ENCODE peak calls at places on chromosomes 12 and 14, in six cellular contexts. A, Q, C, P, G and X are unnamed samples.

GRCh38 chr14:22319526-22320352 is 269.3 kb downstream of the DAD1 start:
- DNase-seq in A (peak), Q (peak), C (peak), P (peak), G (peak), X (peak)

GRCh38 chr14:89576960-89577359 is 159.9 kb upstream of the FOXN3 start:
- DNase-seq in A (no peak), Q (no peak), C (no peak), P (no peak), G (no peak), X (no peak)

GRCh38 chr14:105168496-105168978 is at the start of gene JAG2:
- DNase-seq in A (no peak), Q (peak), C (no peak), P (peak), G (peak), X (peak)

GRCh38 chr14:45907782-45908181 is 654.8 kb upstream of the MIS18BP1 start:
- DNase-seq in A (no peak), Q (no peak), C (no peak), P (no peak), G (no peak), X (no peak)

GRCh38 chr14:105881021-105881930 is 354.9 kb downstream of the TMEM121 start:
- DNase-seq in A (no peak), Q (no peak), C (no peak), P (no peak), G (no peak), X (no peak)

GRCh38 chr12:64457036-64457435 is 5.1 kb downstream of the TBK1 start:
- DNase-seq in A (no peak), Q (no peak), C (no peak), P (no peak), G (peak), X (no peak)

GRCh38 chr14:104758981-104759975 is 6.3 kb downstream of the SIVA1 start:
- DNase-seq in A (no peak), Q (no peak), C (no peak), P (no peak), G (no peak), X (no peak)

GRCh38 chr12:754871-755562 is 2.6 kb downstream of the WNK1 start:
- DNase-seq in A (peak), Q (peak), C (peak), P (peak), G (peak), X (peak)

GRCh38 chr12:56867216-56867615 is 67.0 kb downstream of the SDR9C7 start:
- DNase-seq in A (no peak), Q (no peak), C (no peak), P (peak), G (no peak), X (no peak)

GRCh38 chr14:51996148-51996746 is 6.9 kb downstream of the RTRAF start:
- DNase-seq in A (no peak), Q (no peak), C (peak), P (peak), G (peak), X (peak)

GRCh38 chr12:26058308-26058707 is 66.5 kb downstream of the BHLHE41 start:
- DNase-seq in A (no peak), Q (no peak), C (no peak), P (peak), G (peak), X (peak)

DNA sequence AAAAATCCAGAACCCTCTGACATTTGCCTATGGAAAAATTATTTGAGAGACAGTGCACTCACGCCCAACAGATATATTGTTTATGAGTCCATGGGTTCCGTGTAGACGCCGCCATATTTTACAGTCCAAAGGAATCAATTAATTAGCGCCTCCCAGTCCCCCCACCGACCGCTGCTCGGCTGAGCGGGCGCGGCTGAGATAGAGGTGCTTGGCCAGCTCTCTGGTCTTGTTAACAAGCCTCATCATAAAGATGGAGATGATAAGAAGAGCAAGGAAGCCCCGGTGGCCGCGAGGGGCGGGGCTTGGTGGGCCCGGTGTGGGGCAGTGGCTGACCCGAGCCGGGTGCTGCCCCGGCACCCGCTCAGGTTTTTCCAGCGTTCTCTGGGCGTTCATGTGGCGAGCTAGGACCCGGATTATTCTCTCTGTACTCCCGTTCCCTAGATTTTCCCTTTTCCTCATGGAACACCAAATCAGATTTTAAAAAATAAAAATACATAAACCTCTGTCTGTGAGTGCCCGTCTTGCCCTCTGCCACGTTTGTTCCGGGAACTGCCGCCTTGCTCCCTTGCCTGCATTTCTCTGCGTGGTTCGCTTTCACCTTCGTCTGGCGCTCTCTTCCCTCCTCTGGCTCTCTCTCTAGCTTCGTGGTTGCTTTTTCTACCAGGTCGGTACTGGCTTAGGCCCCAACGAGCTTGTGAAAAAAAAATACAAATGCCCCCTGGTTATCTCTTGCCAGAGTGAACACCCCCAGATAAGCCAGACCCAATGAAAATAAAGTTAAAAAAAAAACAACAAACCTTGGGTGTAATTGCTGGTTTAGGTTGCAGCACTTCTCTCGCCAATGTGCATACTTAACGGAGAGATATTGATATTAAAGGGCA is 9.0 kb downstream of the HOXC12 start:
- DNase-seq in A (no peak), Q (no peak), C (no peak), P (no peak), G (no peak), X (no peak)
- TF ChIP-seq EZH2 in A (no peak), Q (no peak), C (peak), P (no peak), G (no peak), X (no peak)

GRCh38 chr14:68283378-68284123 is 464.0 kb downstream of the RAD51B start:
- DNase-seq in A (no peak), Q (no peak), C (no peak), P (no peak), G (no peak), X (no peak)

GRCh38 chr14:68279777-68280233 is 460.2 kb downstream of the RAD51B start:
- DNase-seq in A (no peak), Q (no peak), C (no peak), P (no peak), G (no peak), X (no peak)

GRCh38 chr14:68282479-68283377 is 463.1 kb downstream of the RAD51B start:
- DNase-seq in A (no peak), Q (no peak), C (no peak), P (no peak), G (no peak), X (no peak)

GRCh38 chr14:68279437-68279720 is 459.8 kb downstream of the RAD51B start:
- DNase-seq in A (no peak), Q (no peak), C (no peak), P (no peak), G (no peak), X (no peak)

DNA sequence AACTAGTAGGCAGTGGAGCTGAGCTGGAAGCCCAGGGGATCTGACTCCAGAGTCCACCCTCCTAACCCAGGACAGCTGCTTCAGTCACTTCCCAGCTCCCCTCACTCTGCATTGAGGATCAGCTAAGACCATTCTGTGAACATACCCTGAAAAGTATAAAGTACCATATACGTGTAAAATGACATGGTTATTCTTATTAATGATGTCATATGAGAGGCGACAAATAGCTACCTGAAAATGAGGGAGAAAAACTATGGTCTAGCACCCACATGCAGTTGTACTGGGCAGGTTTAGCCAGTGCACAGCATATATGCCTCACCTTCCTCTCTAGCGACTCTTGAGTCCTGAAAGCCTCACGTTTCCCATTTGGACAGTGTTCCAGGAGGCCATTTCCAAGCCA is 461.9 kb downstream of the RAD51B start:
- DNase-seq in A (no peak), Q (no peak), C (no peak), P (no peak), G (no peak), X (no peak)
- H3K27ac ChIP-seq in A (no peak), Q (no peak), C (no peak), P (no peak), G (no peak), X (no peak)

GRCh38 chr12:109613611-109614455 is 40.2 kb downstream of the MVK start:
- DNase-seq in A (no peak), Q (no peak), C (no peak), P (no peak), G (no peak), X (no peak)
- TF ChIP-seq EZH2 in A (no peak), Q (no peak), C (no peak), P (no peak), G (no peak), X (peak)

DNA sequence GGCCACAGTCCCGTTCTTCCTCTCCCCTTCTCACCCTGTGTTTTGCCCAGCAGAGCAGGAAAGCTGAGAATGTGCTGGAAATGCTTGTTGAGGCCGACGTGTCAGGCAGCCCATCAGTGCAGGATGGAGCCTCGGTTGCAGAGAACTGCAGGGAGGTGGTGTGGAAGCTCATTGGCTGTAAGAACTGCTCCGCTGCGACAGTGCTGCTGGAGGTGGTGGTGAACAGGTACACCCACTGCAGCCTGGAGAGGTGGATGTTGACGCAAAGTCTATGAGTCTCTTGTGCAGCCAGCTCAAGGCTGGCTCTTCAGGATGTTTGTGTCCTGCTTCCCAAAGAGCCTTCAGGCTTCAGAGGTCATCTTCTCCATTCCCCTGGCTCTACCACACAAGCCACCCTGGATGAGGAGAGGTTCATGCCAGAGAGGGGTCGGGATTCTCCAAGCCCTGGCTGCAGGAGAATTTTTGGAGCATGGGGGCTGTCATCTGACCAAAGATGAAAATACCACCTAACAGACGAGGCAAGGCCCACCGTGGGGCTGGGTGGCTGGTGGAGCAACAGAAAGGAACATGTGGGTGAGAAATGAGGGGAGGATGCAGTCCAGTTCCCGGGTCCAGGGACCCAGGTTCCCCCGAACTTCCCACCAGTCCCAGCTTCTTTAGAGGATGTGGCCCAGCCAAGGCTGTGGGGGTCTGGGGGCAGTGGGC is 174.1 kb upstream of the PRMT8 start:
- DNase-seq in A (no peak), Q (no peak), C (no peak), P (no peak), G (no peak), X (no peak)
- H3K27ac ChIP-seq in A (no peak), Q (no peak), C (no peak), P (no peak), G (no peak), X (no peak)

GRCh38 chr12:54195736-54196347 is 7.1 kb upstream of the SMUG1 start:
- DNase-seq in A (no peak), Q (no peak), C (peak), P (no peak), G (peak), X (peak)
- TF ChIP-seq EZH2 in A (no peak), Q (no peak), C (no peak), P (no peak), G (no peak), X (no peak)

GRCh38 chr12:104248444-104248843 is 32.9 kb downstream of the TXNRD1 start:
- DNase-seq in A (no peak), Q (no peak), C (no peak), P (no peak), G (no peak), X (no peak)

GRCh38 chr12:104249898-104250297 is 34.3 kb downstream of the TXNRD1 start:
- DNase-seq in A (no peak), Q (no peak), C (no peak), P (no peak), G (no peak), X (no peak)

GRCh38 chr12:104249017-104249416 is 33.4 kb downstream of the TXNRD1 start:
- DNase-seq in A (no peak), Q (no peak), C (no peak), P (no peak), G (no peak), X (no peak)

GRCh38 chr12:104250366-104251125 is 35.0 kb downstream of the TXNRD1 start:
- DNase-seq in A (no peak), Q (peak), C (no peak), P (no peak), G (no peak), X (no peak)
- H3K27ac ChIP-seq in A (peak), Q (no peak), C (no peak), P (no peak), G (no peak), X (no peak)

GRCh38 chr12:113135178-113136127 is at the start of gene RASAL1:
- DNase-seq in A (peak), Q (peak), C (no peak), P (peak), G (peak), X (no peak)
- TF ChIP-seq EZH2 in A (no peak), Q (no peak), C (no peak), P (no peak), G (no peak), X (no peak)

GRCh38 chr14:73764881-73765280 is 50.7 kb upstream of the PNMA1 start:
- DNase-seq in A (no peak), Q (no peak), C (no peak), P (no peak), G (no peak), X (no peak)
- H3K27ac ChIP-seq in A (no peak), Q (no peak), C (no peak), P (no peak), G (no peak), X (no peak)

GRCh38 chr12:51866324-51866723 is 17.8 kb upstream of the FIGNL2 start:
- DNase-seq in A (no peak), Q (no peak), C (no peak), P (no peak), G (no peak), X (no peak)

GRCh38 chr12:51865757-51866270 is 17.3 kb upstream of the FIGNL2 start:
- DNase-seq in A (no peak), Q (no peak), C (no peak), P (no peak), G (no peak), X (no peak)

GRCh38 chr12:51865470-51865745 is 16.9 kb upstream of the FIGNL2 start:
- DNase-seq in A (no peak), Q (no peak), C (no peak), P (no peak), G (no peak), X (no peak)

GRCh38 chr12:51863921-51864700 is 15.6 kb upstream of the FIGNL2 start:
- DNase-seq in A (no peak), Q (no peak), C (no peak), P (no peak), G (peak), X (peak)

DNA sequence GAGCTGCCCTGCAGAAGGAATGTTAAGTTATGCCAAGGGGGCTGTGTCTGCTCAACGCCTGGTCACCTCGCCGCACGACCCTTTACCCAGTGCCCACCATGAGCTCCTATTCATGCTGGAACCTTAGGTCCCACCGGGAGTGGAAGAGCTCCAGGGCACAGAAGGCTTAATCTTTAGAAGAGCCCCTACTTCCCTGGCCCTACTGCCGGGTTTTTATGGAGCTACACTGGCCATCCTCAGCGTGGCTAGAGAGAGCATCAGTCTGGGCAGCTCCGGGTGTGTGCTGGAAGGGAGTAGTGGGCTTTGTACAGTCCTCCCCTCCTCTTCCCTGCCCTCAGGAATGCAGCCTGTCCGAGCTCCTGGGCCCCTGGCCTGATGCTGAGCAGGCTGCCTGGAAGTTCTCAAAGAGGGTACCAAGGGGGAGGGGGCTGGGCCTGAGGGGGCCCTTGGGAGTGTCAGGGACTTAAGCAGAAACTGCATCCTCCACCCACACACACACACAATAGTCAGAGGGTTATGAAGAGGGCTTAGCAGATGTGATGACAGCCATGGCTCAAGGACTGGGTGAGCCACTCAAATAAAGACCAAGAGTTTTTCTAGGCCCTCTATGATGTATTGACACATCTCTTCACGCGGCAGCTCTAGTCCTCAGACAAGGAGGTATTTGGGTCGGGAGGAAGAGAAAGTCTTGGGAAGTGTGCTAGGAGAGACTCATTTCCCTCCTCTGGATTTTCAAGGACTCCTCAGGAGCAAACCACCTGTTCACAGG is 16.4 kb upstream of the FIGNL2 start:
- DNase-seq in A (no peak), Q (no peak), C (no peak), P (no peak), G (no peak), X (no peak)
- TF ChIP-seq EZH2 in A (no peak), Q (no peak), C (peak), P (no peak), G (no peak), X (no peak)